ENCODE peak calls at places on chromosomes 16 and 17, in eight cellular contexts. One of them, this sample, is unnamed.

GRCh38 chr17:17783121-17783824 is 53.5 kb downstream of the SREBF1 start:
- DNase-seq in left ventricle myocardium inferior: peak; percentile 85
- DNase-seq in heart left ventricle: peak; percentile 82
- DNase-seq in pancreas: peak; percentile 80
- DNase-seq in uterus: peak; percentile 76
- DNase-seq in PC-3: peak; percentile 57
- DNase-seq in cardiac muscle cell: peak; percentile 47
- DNase-seq in colonic mucosa: peak; percentile 78
- DNase-seq in this sample: peak; percentile 80

GRCh38 chr16:31273187-31273586 is 13.4 kb downstream of the ITGAM start:
- DNase-seq in left ventricle myocardium inferior: no peak
- DNase-seq in heart left ventricle: no peak
- DNase-seq in pancreas: no peak
- DNase-seq in uterus: no peak
- DNase-seq in PC-3: no peak
- DNase-seq in cardiac muscle cell: no peak
- DNase-seq in colonic mucosa: no peak
- DNase-seq in this sample: no peak

GRCh38 chr17:74842146-74842598 is 17.5 kb downstream of the GRIN2C start:
- DNase-seq in left ventricle myocardium inferior: peak; percentile 33
- DNase-seq in heart left ventricle: no peak
- DNase-seq in pancreas: no peak
- DNase-seq in uterus: no peak
- DNase-seq in PC-3: peak; percentile 18
- DNase-seq in cardiac muscle cell: peak; percentile 7
- DNase-seq in colonic mucosa: no peak
- DNase-seq in this sample: no peak

GRCh38 chr17:8740486-8740885 is 4.2 kb downstream of the CCDC42 start:
- DNase-seq in left ventricle myocardium inferior: no peak
- DNase-seq in heart left ventricle: no peak
- DNase-seq in pancreas: no peak
- DNase-seq in uterus: no peak
- DNase-seq in PC-3: no peak
- DNase-seq in cardiac muscle cell: no peak
- DNase-seq in colonic mucosa: no peak
- DNase-seq in this sample: no peak

GRCh38 chr16:12168054-12169018 is 191.8 kb downstream of the SNX29 start:
- DNase-seq in left ventricle myocardium inferior: no peak
- DNase-seq in heart left ventricle: no peak
- DNase-seq in pancreas: no peak
- DNase-seq in uterus: no peak
- DNase-seq in PC-3: no peak
- DNase-seq in cardiac muscle cell: no peak
- DNase-seq in colonic mucosa: no peak
- DNase-seq in this sample: no peak

GRCh38 chr16:30948956-30949654 is at the start of gene ORAI3:
- DNase-seq in left ventricle myocardium inferior: peak; percentile 84
- DNase-seq in heart left ventricle: peak; percentile 86
- DNase-seq in pancreas: peak; percentile 73
- DNase-seq in uterus: peak; percentile 77
- DNase-seq in PC-3: peak; percentile 42
- DNase-seq in cardiac muscle cell: peak; percentile 73
- DNase-seq in colonic mucosa: peak; percentile 83
- DNase-seq in this sample: peak; percentile 82

GRCh38 chr17:17269926-17270773 is 10.9 kb downstream of the COPS3 start:
- DNase-seq in left ventricle myocardium inferior: no peak
- DNase-seq in heart left ventricle: no peak
- DNase-seq in pancreas: no peak
- DNase-seq in uterus: no peak
- DNase-seq in PC-3: peak; percentile 37
- DNase-seq in cardiac muscle cell: no peak
- DNase-seq in colonic mucosa: no peak
- DNase-seq in this sample: no peak

GRCh38 chr17:45218895-45219661 is 2.6 kb upstream of the FMNL1 start:
- DNase-seq in left ventricle myocardium inferior: peak; percentile 88
- DNase-seq in heart left ventricle: peak; percentile 69
- DNase-seq in pancreas: peak; percentile 72
- DNase-seq in uterus: peak; percentile 86
- DNase-seq in PC-3: peak; percentile 92
- DNase-seq in cardiac muscle cell: peak; percentile 85
- DNase-seq in colonic mucosa: peak; percentile 94
- DNase-seq in this sample: peak; percentile 86

GRCh38 chr16:84647830-84648594 is at the start of gene KLHL36:
- DNase-seq in left ventricle myocardium inferior: peak; percentile 69
- DNase-seq in heart left ventricle: peak; percentile 54
- DNase-seq in pancreas: peak; percentile 53
- DNase-seq in uterus: peak; percentile 73
- DNase-seq in PC-3: peak; percentile 19
- DNase-seq in cardiac muscle cell: peak; percentile 45
- DNase-seq in colonic mucosa: peak; percentile 70
- DNase-seq in this sample: peak; percentile 51

GRCh38 chr17:38609280-38610031 is 3.7 kb upstream of the SRCIN1 start:
- DNase-seq in left ventricle myocardium inferior: no peak
- DNase-seq in heart left ventricle: no peak
- DNase-seq in pancreas: no peak
- DNase-seq in uterus: no peak
- DNase-seq in PC-3: no peak
- DNase-seq in cardiac muscle cell: no peak
- DNase-seq in colonic mucosa: no peak
- DNase-seq in this sample: no peak

GRCh38 chr16:4393243-4393606 is 21.6 kb downstream of the VASN start:
- DNase-seq in left ventricle myocardium inferior: no peak
- DNase-seq in heart left ventricle: peak; percentile 36
- DNase-seq in pancreas: no peak
- DNase-seq in uterus: no peak
- DNase-seq in PC-3: peak; percentile 25
- DNase-seq in cardiac muscle cell: no peak
- DNase-seq in colonic mucosa: no peak
- DNase-seq in this sample: no peak

DNA sequence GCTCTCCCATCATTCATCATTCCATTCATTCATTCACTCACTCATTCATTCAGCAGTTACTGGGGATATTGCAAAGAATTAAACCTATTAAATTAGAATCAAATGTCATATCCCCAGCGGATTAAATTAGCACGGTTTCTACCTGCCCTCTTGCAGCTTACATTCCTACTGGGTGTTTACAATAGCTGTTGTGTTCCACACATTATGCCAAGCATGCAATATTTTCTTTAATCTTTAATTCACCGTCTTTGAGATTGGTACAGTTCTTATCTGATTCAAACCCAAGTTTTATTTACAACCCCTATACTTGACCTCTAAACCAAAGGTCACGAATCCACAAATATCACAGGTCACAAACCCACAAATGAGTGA is 727 bp upstream of the USP31 start:
- DNase-seq in left ventricle myocardium inferior: no peak
- DNase-seq in heart left ventricle: no peak
- DNase-seq in pancreas: no peak
- DNase-seq in uterus: no peak
- DNase-seq in PC-3: no peak
- DNase-seq in cardiac muscle cell: no peak
- DNase-seq in colonic mucosa: no peak
- DNase-seq in this sample: no peak
- H3K4me1 ChIP-seq in left ventricle myocardium inferior: peaks cover 37% of the 10 kb centered on the region
- H3K4me1 ChIP-seq in heart left ventricle: peaks cover 18% of the 10 kb centered on the region
- H3K4me1 ChIP-seq in pancreas: peaks cover 22% of the 10 kb centered on the region
- H3K4me1 ChIP-seq in uterus: peaks cover 4% of the 10 kb centered on the region
- H3K4me1 ChIP-seq in PC-3: peaks cover 24% of the 10 kb centered on the region
- H3K4me1 ChIP-seq in cardiac muscle cell: no peaks in the 10 kb centered on the region
- H3K4me1 ChIP-seq in colonic mucosa: peaks cover 4% of the 10 kb centered on the region
- H3K4me1 ChIP-seq in this sample: peaks cover 41% of the 10 kb centered on the region

GRCh38 chr17:79833110-79833450 is 6.2 kb downstream of the CBX4 start:
- DNase-seq in left ventricle myocardium inferior: no peak
- DNase-seq in heart left ventricle: no peak
- DNase-seq in pancreas: no peak
- DNase-seq in uterus: no peak
- DNase-seq in PC-3: no peak
- DNase-seq in cardiac muscle cell: no peak
- DNase-seq in colonic mucosa: no peak
- DNase-seq in this sample: no peak
- H3K4me1 ChIP-seq in left ventricle myocardium inferior: peaks cover 80% of the 10 kb centered on the region
- H3K4me1 ChIP-seq in heart left ventricle: peaks cover 30% of the 10 kb centered on the region
- H3K4me1 ChIP-seq in pancreas: peaks cover 46% of the 10 kb centered on the region
- H3K4me1 ChIP-seq in uterus: peaks cover 17% of the 10 kb centered on the region
- H3K4me1 ChIP-seq in PC-3: peaks cover 31% of the 10 kb centered on the region
- H3K4me1 ChIP-seq in cardiac muscle cell: peaks cover 86% of the 10 kb centered on the region
- H3K4me1 ChIP-seq in colonic mucosa: peaks cover 24% of the 10 kb centered on the region
- H3K4me1 ChIP-seq in this sample: peaks cover 24% of the 10 kb centered on the region

DNA sequence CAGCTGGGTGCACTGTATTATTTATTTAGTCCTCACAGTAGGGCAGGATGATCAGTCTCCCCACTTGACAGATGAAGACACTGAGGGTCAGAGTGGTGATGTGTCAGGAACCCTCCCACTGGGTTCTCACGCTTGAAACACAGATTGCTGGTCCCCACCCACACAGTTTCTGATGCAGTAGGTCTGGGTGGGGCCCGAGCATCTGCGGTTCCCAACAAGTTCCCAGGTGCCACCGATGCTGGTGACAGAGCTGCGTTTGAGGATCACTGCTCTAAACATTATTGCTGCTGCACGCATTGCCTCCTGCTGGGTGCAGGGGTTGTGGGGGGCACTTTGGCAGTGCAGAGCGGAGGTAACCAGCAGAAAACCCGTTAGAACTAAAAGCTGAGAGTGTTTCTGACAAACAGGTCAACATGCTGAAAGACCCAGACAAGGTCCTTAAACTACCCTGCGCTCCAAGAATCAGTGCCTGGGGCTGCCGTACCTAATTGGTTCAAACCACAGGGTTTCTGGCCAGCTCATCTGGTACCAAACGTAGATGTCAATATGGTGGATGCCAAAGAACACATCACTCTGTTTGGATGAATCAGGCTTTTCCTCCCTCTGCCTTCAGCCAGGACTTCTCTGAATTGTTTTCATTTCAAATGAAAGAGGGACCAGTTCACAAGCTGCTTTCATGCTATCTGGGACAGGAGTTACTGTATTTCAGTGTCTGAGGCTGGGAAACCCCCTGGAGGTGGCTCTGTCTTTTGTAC is 76.0 kb downstream of the ABCC1 start:
- DNase-seq in left ventricle myocardium inferior: no peak
- DNase-seq in heart left ventricle: peak; percentile 35
- DNase-seq in pancreas: no peak
- DNase-seq in uterus: no peak
- DNase-seq in PC-3: peak; percentile 70
- DNase-seq in cardiac muscle cell: peak; percentile 64
- DNase-seq in colonic mucosa: no peak
- DNase-seq in this sample: peak; percentile 19
- H3K4me1 ChIP-seq in left ventricle myocardium inferior: peaks cover 83% of the 10 kb centered on the region
- H3K4me1 ChIP-seq in heart left ventricle: peaks cover 15% of the 10 kb centered on the region
- H3K4me1 ChIP-seq in pancreas: peaks cover 17% of the 10 kb centered on the region
- H3K4me1 ChIP-seq in uterus: peaks cover 15% of the 10 kb centered on the region
- H3K4me1 ChIP-seq in PC-3: peaks cover 61% of the 10 kb centered on the region
- H3K4me1 ChIP-seq in cardiac muscle cell: no peaks in the 10 kb centered on the region
- H3K4me1 ChIP-seq in colonic mucosa: peaks cover 8% of the 10 kb centered on the region
- H3K4me1 ChIP-seq in this sample: peaks cover 34% of the 10 kb centered on the region

GRCh38 chr16:24990803-24991202 is 24.4 kb downstream of the ARHGAP17 start:
- DNase-seq in left ventricle myocardium inferior: no peak
- DNase-seq in heart left ventricle: no peak
- DNase-seq in pancreas: no peak
- DNase-seq in uterus: no peak
- DNase-seq in PC-3: no peak
- DNase-seq in cardiac muscle cell: no peak
- DNase-seq in colonic mucosa: no peak
- DNase-seq in this sample: no peak
- H3K4me1 ChIP-seq in left ventricle myocardium inferior: peaks cover 100% of the 10 kb centered on the region
- H3K4me1 ChIP-seq in heart left ventricle: peaks cover 89% of the 10 kb centered on the region
- H3K4me1 ChIP-seq in pancreas: peaks cover 58% of the 10 kb centered on the region
- H3K4me1 ChIP-seq in uterus: peaks cover 47% of the 10 kb centered on the region
- H3K4me1 ChIP-seq in PC-3: peaks cover 69% of the 10 kb centered on the region
- H3K4me1 ChIP-seq in cardiac muscle cell: peaks cover 21% of the 10 kb centered on the region
- H3K4me1 ChIP-seq in colonic mucosa: peaks cover 49% of the 10 kb centered on the region
- H3K4me1 ChIP-seq in this sample: peaks cover 98% of the 10 kb centered on the region

GRCh38 chr16:88458039-88458772 is 5.1 kb downstream of the ZFPM1 start:
- DNase-seq in left ventricle myocardium inferior: no peak
- DNase-seq in heart left ventricle: no peak
- DNase-seq in pancreas: no peak
- DNase-seq in uterus: no peak
- DNase-seq in PC-3: no peak
- DNase-seq in cardiac muscle cell: peak; percentile 63
- DNase-seq in colonic mucosa: no peak
- DNase-seq in this sample: no peak
- H3K4me1 ChIP-seq in left ventricle myocardium inferior: peaks cover 49% of the 10 kb centered on the region
- H3K4me1 ChIP-seq in heart left ventricle: peaks cover 16% of the 10 kb centered on the region
- H3K4me1 ChIP-seq in pancreas: peaks cover 45% of the 10 kb centered on the region
- H3K4me1 ChIP-seq in uterus: peaks cover 26% of the 10 kb centered on the region
- H3K4me1 ChIP-seq in PC-3: peaks cover 11% of the 10 kb centered on the region
- H3K4me1 ChIP-seq in cardiac muscle cell: peaks cover 25% of the 10 kb centered on the region
- H3K4me1 ChIP-seq in colonic mucosa: peaks cover 9% of the 10 kb centered on the region
- H3K4me1 ChIP-seq in this sample: peaks cover 48% of the 10 kb centered on the region

GRCh38 chr17:35255316-35255715 is 12.4 kb downstream of the SLFN5 start:
- DNase-seq in left ventricle myocardium inferior: no peak
- DNase-seq in heart left ventricle: no peak
- DNase-seq in pancreas: no peak
- DNase-seq in uterus: no peak
- DNase-seq in PC-3: no peak
- DNase-seq in cardiac muscle cell: no peak
- DNase-seq in colonic mucosa: no peak
- DNase-seq in this sample: no peak

GRCh38 chr17:35256629-35257028 is 13.8 kb downstream of the SLFN5 start:
- DNase-seq in left ventricle myocardium inferior: no peak
- DNase-seq in heart left ventricle: no peak
- DNase-seq in pancreas: no peak
- DNase-seq in uterus: no peak
- DNase-seq in PC-3: no peak
- DNase-seq in cardiac muscle cell: no peak
- DNase-seq in colonic mucosa: no peak
- DNase-seq in this sample: no peak

GRCh38 chr17:35254107-35254802 is 11.4 kb downstream of the SLFN5 start:
- DNase-seq in left ventricle myocardium inferior: no peak
- DNase-seq in heart left ventricle: peak; percentile 53
- DNase-seq in pancreas: peak; percentile 80
- DNase-seq in uterus: peak; percentile 42
- DNase-seq in PC-3: peak; percentile 92
- DNase-seq in cardiac muscle cell: peak; percentile 98
- DNase-seq in colonic mucosa: peak; percentile 58
- DNase-seq in this sample: no peak

GRCh38 chr17:35259001-35259400 is 16.1 kb downstream of the SLFN5 start:
- DNase-seq in left ventricle myocardium inferior: no peak
- DNase-seq in heart left ventricle: no peak
- DNase-seq in pancreas: no peak
- DNase-seq in uterus: no peak
- DNase-seq in PC-3: no peak
- DNase-seq in cardiac muscle cell: no peak
- DNase-seq in colonic mucosa: no peak
- DNase-seq in this sample: no peak

GRCh38 chr17:35257080-35257701 is 14.3 kb downstream of the SLFN5 start:
- DNase-seq in left ventricle myocardium inferior: no peak
- DNase-seq in heart left ventricle: no peak
- DNase-seq in pancreas: peak; percentile 74
- DNase-seq in uterus: no peak
- DNase-seq in PC-3: peak; percentile 90
- DNase-seq in cardiac muscle cell: peak; percentile 56
- DNase-seq in colonic mucosa: peak; percentile 74
- DNase-seq in this sample: peak; percentile 37
- H3K4me1 ChIP-seq in left ventricle myocardium inferior: peaks cover 43% of the 10 kb centered on the region
- H3K4me1 ChIP-seq in heart left ventricle: peaks cover 11% of the 10 kb centered on the region
- H3K4me1 ChIP-seq in pancreas: peaks cover 38% of the 10 kb centered on the region
- H3K4me1 ChIP-seq in uterus: peaks cover 7% of the 10 kb centered on the region
- H3K4me1 ChIP-seq in PC-3: peaks cover 27% of the 10 kb centered on the region
- H3K4me1 ChIP-seq in cardiac muscle cell: no peaks in the 10 kb centered on the region
- H3K4me1 ChIP-seq in colonic mucosa: no peaks in the 10 kb centered on the region
- H3K4me1 ChIP-seq in this sample: no peaks in the 10 kb centered on the region

This sample was measured in heart right ventricle.